ENCODE peak calls at places on chromosomes 13 and 19, in four cellular contexts. G is left ventricle myocardium inferior; Z is CD4-positive, alpha-beta memory T cell; A is effector memory CD4-positive, alpha-beta T cell. H is an unnamed sample.
A peak's percentile ranks its signal among the peaks of the same experiment; 100 is the strongest.

GRCh38 chr13:21800847-21801616 is 130.2 kb downstream of the FGF9 start:
- DNase-seq in G (no peak), Z (no peak), A (no peak), H (no peak)

GRCh38 chr19:11136400-11137101 is 19.0 kb downstream of the SPC24 start:
- DNase-seq in G (no peak), Z (no peak), A (no peak), H (no peak)

GRCh38 chr19:6593651-6594416 is 2.9 kb upstream of the CD70 start:
- DNase-seq in G (no peak), Z (no peak), A (no peak), H (no peak)

GRCh38 chr13:26897706-26898550 is 137.3 kb upstream of the GPR12 start:
- DNase-seq in G (no peak), Z (no peak), A (no peak), H (no peak)

GRCh38 chr13:26881154-26881553 is 120.6 kb upstream of the GPR12 start:
- DNase-seq in G (no peak), Z (no peak), A (no peak), H (no peak)

GRCh38 chr13:21137696-21138095 is 38.7 kb downstream of the SKA3 start:
- DNase-seq in G (no peak), Z (no peak), A (no peak), H (no peak)

GRCh38 chr13:52906122-52906903 is 57.9 kb upstream of the PCDH8 start:
- DNase-seq in G (no peak), Z (no peak), A (no peak), H (no peak)

GRCh38 chr13:51895906-51896888 is 34.4 kb downstream of the CCDC70 start:
- DNase-seq in G (peak; percentile 30), Z (peak; percentile 38), A (peak; percentile 11), H (no peak)

GRCh38 chr19:793775-794174 is 3.5 kb upstream of the PTBP1 start:
- DNase-seq in G (no peak), Z (no peak), A (no peak), H (no peak)

GRCh38 chr19:34126966-34127365 is 45.3 kb upstream of the LSM14A start:
- DNase-seq in G (no peak), Z (no peak), A (no peak), H (no peak)

GRCh38 chr19:39405261-39405912 is 1.3 kb upstream of the ZFP36 start:
- DNase-seq in G (no peak), Z (no peak), A (no peak), H (no peak)

GRCh38 chr19:23996549-23996948 is 81.9 kb downstream of the ZNF726 start:
- DNase-seq in G (no peak), Z (no peak), A (no peak), H (no peak)

GRCh38 chr13:90838561-90838960 is 508.9 kb upstream of the MIR17HG start:
- DNase-seq in G (no peak), Z (no peak), A (no peak), H (no peak)

GRCh38 chr13:44967656-44968451 is 21.4 kb downstream of the NUFIP1 start:
- DNase-seq in G (no peak), Z (no peak), A (no peak), H (no peak)

GRCh38 chr19:49766938-49767315 is at the start of gene AP2A1:
- DNase-seq in G (no peak), Z (no peak), A (no peak), H (no peak)

GRCh38 chr19:48363500-48363809 is 285 bp downstream of the TMEM143 start:
- DNase-seq in G (no peak), Z (no peak), A (no peak), H (no peak)

GRCh38 chr13:21347753-21348318 is 111.3 kb downstream of the ZDHHC20 start:
- DNase-seq in G (no peak), Z (no peak), A (no peak), H (no peak)

GRCh38 chr19:6047741-6048231 is 62.5 kb downstream of the RFX2 start:
- DNase-seq in G (no peak), Z (no peak), A (no peak), H (no peak)

GRCh38 chr19:10316229-10317044 is 622 bp upstream of the FDX2 start:
- DNase-seq in G (no peak), Z (no peak), A (no peak), H (no peak)

GRCh38 chr19:40778865-40779284 is 828 bp downstream of the RAB4B start:
- DNase-seq in G (no peak), Z (no peak), A (no peak), H (no peak)

GRCh38 chr19:13783565-13784500 is 9.6 kb downstream of the C19orf53 start:
- DNase-seq in G (no peak), Z (no peak), A (no peak), H (no peak)

GRCh38 chr13:34772206-34772605 is 169.9 kb upstream of the NBEA start:
- DNase-seq in G (no peak), Z (no peak), A (no peak), H (no peak)

GRCh38 chr13:106599875-106600797 is 32.2 kb upstream of the ARGLU1 start:
- DNase-seq in G (no peak), Z (peak; percentile 26), A (no peak), H (no peak)

GRCh38 chr19:50924576-50924975 is 13.4 kb upstream of the KLK4 start:
- DNase-seq in G (no peak), Z (no peak), A (no peak), H (no peak)

GRCh38 chr13:50128406-50129048 is 113.3 kb downstream of the KCNRG start:
- DNase-seq in G (no peak), Z (no peak), A (no peak), H (no peak)

GRCh38 chr13:30739646-30740642 is 4.6 kb downstream of the ALOX5AP start:
- DNase-seq in G (no peak), Z (peak; percentile 63), A (peak; percentile 20), H (peak; percentile 71)
- H3K4me3 ChIP-seq in G (no peak overlapping the region), Z (peak overlapping the region; percentile 46), A (peak overlapping the region; percentile 33), H (peak overlapping the region; percentile 41)

GRCh38 chr19:44750713-44751112 is 2.2 kb downstream of the BCL3 start:
- DNase-seq in G (no peak), Z (no peak), A (no peak), H (no peak)
- H3K27me3 ChIP-seq in G (no peaks in the 10 kb centered on the region), Z (no peaks in the 10 kb centered on the region), A (no peaks in the 10 kb centered on the region), H (no peaks in the 10 kb centered on the region)

GRCh38 chr13:112586334-112586733 is 1.6 kb downstream of the TUBGCP3 start:
- DNase-seq in G (no peak), Z (no peak), A (no peak), H (no peak)

GRCh38 chr13:112580211-112580610 is 7.7 kb downstream of the TUBGCP3 start:
- DNase-seq in G (no peak), Z (no peak), A (no peak), H (no peak)

GRCh38 chr13:112580912-112581311 is 7.0 kb downstream of the TUBGCP3 start:
- DNase-seq in G (no peak), Z (no peak), A (no peak), H (no peak)

GRCh38 chr13:112582305-112582704 is 5.6 kb downstream of the TUBGCP3 start:
- DNase-seq in G (no peak), Z (no peak), A (no peak), H (no peak)

GRCh38 chr13:112583592-112584277 is 4.2 kb downstream of the TUBGCP3 start:
- DNase-seq in G (peak; percentile 34), Z (no peak), A (no peak), H (peak; percentile 36)
- H3K4me3 ChIP-seq in G (no peak overlapping the region), Z (no peak overlapping the region), A (no peak overlapping the region), H (no peak overlapping the region)

GRCh38 chr19:30566681-30567420 is 194.7 kb downstream of the ZNF536 start:
- DNase-seq in G (no peak), Z (no peak), A (no peak), H (no peak)
- H3K27me3 ChIP-seq in G (peaks cover 16% of the 10 kb centered on the region), Z (no peaks in the 10 kb centered on the region), A (no peaks in the 10 kb centered on the region), H (no peaks in the 10 kb centered on the region)

GRCh38 chr19:16326401-16327130 is 1.9 kb downstream of the KLF2 start:
- DNase-seq in G (no peak), Z (peak; percentile 68), A (peak; percentile 46), H (peak; percentile 56)

GRCh38 chr19:16327131-16327450 is 2.5 kb downstream of the KLF2 start:
- DNase-seq in G (no peak), Z (no peak), A (no peak), H (no peak)

GRCh38 chr19:16327911-16328823 is 3.5 kb downstream of the KLF2 start:
- DNase-seq in G (peak; percentile 79), Z (peak; percentile 65), A (peak; percentile 54), H (peak; percentile 47)

GRCh38 chr19:16328824-16329482 is 4.3 kb downstream of the KLF2 start:
- DNase-seq in G (no peak), Z (peak; percentile 74), A (peak; percentile 61), H (no peak)

GRCh38 chr19:16327501-16327900 is 2.9 kb downstream of the KLF2 start:
- DNase-seq in G (no peak), Z (peak; percentile 38), A (no peak), H (no peak)
- H3K4me3 ChIP-seq in G (peak overlapping the region; percentile 89), Z (peak overlapping the region; percentile 100), A (peak overlapping the region; percentile 98), H (peak overlapping the region; percentile 70)

H was measured in GM06990.